ENCODE peak calls at places on chromosomes 3 and 15, in five cellular contexts. R is A549, E is RPMI8226, C is COR-L47, O is HT-29. Z is an unnamed sample.

GRCh38 chr15:35874260-35874905 is 328.4 kb upstream of the DPH6 start:
- DNase-seq in R (peak), E (no peak), C (no peak), O (peak), Z (no peak)

GRCh38 chr3:112894258-112894657 is 47.6 kb upstream of the CD200R1L start:
- DNase-seq in R (peak), E (peak), C (no peak), O (peak), Z (no peak)

GRCh38 chr15:35014265-35014664 is 26.2 kb upstream of the ZNF770 start:
- DNase-seq in R (no peak), E (no peak), C (no peak), O (no peak), Z (no peak)

GRCh38 chr3:160665784-160666526 is 11.0 kb upstream of the ARL14 start:
- DNase-seq in R (no peak), E (no peak), C (peak), O (no peak), Z (no peak)

GRCh38 chr3:170740726-170741591 is 129.0 kb downstream of the RPL22L1 start:
- DNase-seq in R (peak), E (no peak), C (peak), O (no peak), Z (peak)

GRCh38 chr3:112090899-112091586 is 4.9 kb downstream of the C3orf52 start:
- DNase-seq in R (no peak), E (no peak), C (no peak), O (peak), Z (no peak)

GRCh38 chr3:48399387-48400172 is 27.6 kb downstream of the FBXW12 start:
- DNase-seq in R (no peak), E (peak), C (no peak), O (no peak), Z (no peak)

GRCh38 chr15:45179221-45179985 is 8.4 kb downstream of the SHF start:
- DNase-seq in R (peak), E (peak), C (no peak), O (peak), Z (no peak)

GRCh38 chr3:55963611-55964010 is 476.5 kb upstream of the WNT5A start:
- DNase-seq in R (no peak), E (no peak), C (peak), O (no peak), Z (no peak)

GRCh38 chr3:26068890-26069289 is 279.0 kb downstream of the OXSM start:
- DNase-seq in R (no peak), E (no peak), C (no peak), O (no peak), Z (no peak)

GRCh38 chr3:10546181-10546624 is 40.8 kb upstream of the ATP2B2 start:
- DNase-seq in R (no peak), E (no peak), C (no peak), O (no peak), Z (no peak)

GRCh38 chr3:58581328-58582091 is 4.3 kb upstream of the FAM107A start:
- DNase-seq in R (no peak), E (no peak), C (no peak), O (no peak), Z (no peak)

GRCh38 chr15:74725845-74726773 is 781 bp upstream of the CYP1A1 start:
- DNase-seq in R (peak), E (peak), C (peak), O (peak), Z (peak)

GRCh38 chr3:168117059-168117458 is 21.3 kb upstream of the GOLIM4 start:
- DNase-seq in R (no peak), E (no peak), C (no peak), O (no peak), Z (no peak)

GRCh38 chr3:83500422-83500821 is 1458.4 kb upstream of the CADM2 start:
- DNase-seq in R (peak), E (no peak), C (peak), O (no peak), Z (no peak)

GRCh38 chr3:70386043-70386442 is 73.6 kb upstream of the MDFIC2 start:
- DNase-seq in R (peak), E (no peak), C (no peak), O (no peak), Z (no peak)

GRCh38 chr3:21551019-21551418 is 200.0 kb downstream of the ZNF385D start:
- DNase-seq in R (peak), E (no peak), C (no peak), O (peak), Z (no peak)

GRCh38 chr3:69671082-69671952 is 67.9 kb upstream of the MITF start:
- DNase-seq in R (peak), E (peak), C (no peak), O (peak), Z (no peak)

GRCh38 chr3:126284258-126284904 is 72.8 kb downstream of the KLF15 start:
- DNase-seq in R (peak), E (no peak), C (no peak), O (peak), Z (no peak)

GRCh38 chr15:76448755-76449154 is 112.2 kb downstream of the ISL2 start:
- DNase-seq in R (no peak), E (no peak), C (no peak), O (no peak), Z (no peak)

GRCh38 chr15:85168642-85169173 is 187.1 kb downstream of the PDE8A start:
- DNase-seq in R (peak), E (peak), C (peak), O (peak), Z (no peak)

GRCh38 chr3:20136231-20136630 is 49.8 kb downstream of the SGO1 start:
- DNase-seq in R (no peak), E (no peak), C (no peak), O (no peak), Z (no peak)

GRCh38 chr15:38514601-38515000 is 50.0 kb downstream of the RASGRP1 start:
- DNase-seq in R (no peak), E (no peak), C (no peak), O (no peak), Z (no peak)

GRCh38 chr3:183775781-183776180 is 49.6 kb downstream of the MAP6D1 start:
- DNase-seq in R (no peak), E (no peak), C (no peak), O (no peak), Z (no peak)

GRCh38 chr3:148066787-148067186 is 630.9 kb upstream of the AGTR1 start:
- DNase-seq in R (no peak), E (no peak), C (no peak), O (no peak), Z (no peak)

GRCh38 chr3:150738688-150739087 is 24.3 kb downstream of the SIAH2 start:
- DNase-seq in R (no peak), E (no peak), C (no peak), O (no peak), Z (no peak)

GRCh38 chr15:84611631-84612030 is 10.8 kb downstream of the ZSCAN2 start:
- DNase-seq in R (no peak), E (no peak), C (no peak), O (no peak), Z (no peak)

GRCh38 chr3:156553705-156554356 is 1.1 kb downstream of the SSR3 start:
- DNase-seq in R (peak), E (peak), C (no peak), O (peak), Z (no peak)

GRCh38 chr3:134350266-134350665 is 24.0 kb downstream of the AMOTL2 start:
- DNase-seq in R (no peak), E (no peak), C (no peak), O (no peak), Z (no peak)

GRCh38 chr15:80234883-80235282 is 17.1 kb downstream of the CTXND1 start:
- DNase-seq in R (peak), E (peak), C (no peak), O (peak), Z (no peak)

GRCh38 chr3:126463521-126463920 is 12.2 kb downstream of the ZXDC start:
- DNase-seq in R (no peak), E (no peak), C (no peak), O (no peak), Z (no peak)

GRCh38 chr3:87413821-87414220 is 137.4 kb upstream of the POU1F1 start:
- DNase-seq in R (no peak), E (no peak), C (no peak), O (no peak), Z (no peak)

GRCh38 chr3:59480486-59480995 is 430.7 kb upstream of the CFAP20DC start:
- DNase-seq in R (no peak), E (no peak), C (no peak), O (no peak), Z (no peak)

GRCh38 chr15:75625542-75626347 is at the start of gene SNUPN:
- DNase-seq in R (peak), E (peak), C (peak), O (peak), Z (peak)

GRCh38 chr3:185056908-185057307 is 96.0 kb downstream of the C3orf70 start:
- DNase-seq in R (no peak), E (no peak), C (no peak), O (no peak), Z (no peak)

GRCh38 chr3:143135150-143135549 is 15.6 kb downstream of the CHST2 start:
- DNase-seq in R (peak), E (no peak), C (peak), O (peak), Z (no peak)

GRCh38 chr15:65525622-65526021 is 4.6 kb upstream of the HACD3 start:
- DNase-seq in R (no peak), E (no peak), C (peak), O (no peak), Z (no peak)